ENCODE peak calls at places on chromosome 4, in four cellular contexts. J is aorta; O is colonic mucosa; A is CD8-positive, alpha-beta T cell. P is an unnamed sample.

GRCh38 chr4:183738081-183738673 is 79.1 kb downstream of the TRAPPC11 start:
- DNase-seq in A (no peak), O (no peak), J (no peak), P (no peak)

GRCh38 chr4:146338512-146338911 is 124.2 kb downstream of the REELD1 start:
- DNase-seq in A (no peak), J (no peak), O (no peak), P (no peak)

GRCh38 chr4:182219400-182219799 is 23.8 kb upstream of the TENM3 start:
- DNase-seq in O (no peak), A (no peak), J (no peak), P (no peak)

GRCh38 chr4:19095491-19096046 is 1074.0 kb upstream of the LCORL start:
- DNase-seq in O (no peak), A (no peak), J (no peak), P (no peak)

GRCh38 chr4:100736651-100737450 is 219.0 kb upstream of the EMCN start:
- DNase-seq in A (no peak), O (no peak), J (no peak), P (peak)

GRCh38 chr4:53601251-53601764 is 10.0 kb upstream of the LNX1 start:
- DNase-seq in O (peak), J (no peak), A (no peak), P (peak)

GRCh38 chr4:186021461-186022167 is 47.3 kb upstream of the TLR3 start:
- DNase-seq in J (no peak), O (no peak), A (no peak), P (no peak)

GRCh38 chr4:108135549-108136209 is 33.1 kb downstream of the LEF1 start:
- DNase-seq in J (no peak), O (no peak), A (no peak), P (no peak)

GRCh38 chr4:8277356-8278008 is 7.9 kb downstream of the HTRA3 start:
- DNase-seq in A (no peak), O (no peak), J (peak), P (no peak)

GRCh38 chr4:8274772-8275241 is 5.3 kb downstream of the HTRA3 start:
- DNase-seq in A (no peak), O (peak), J (peak), P (peak)

GRCh38 chr4:8274066-8274652 is 4.6 kb downstream of the HTRA3 start:
- DNase-seq in A (no peak), O (no peak), J (no peak), P (no peak)

GRCh38 chr4:8276358-8277240 is 7.0 kb downstream of the HTRA3 start:
- DNase-seq in A (no peak), J (peak), O (no peak), P (no peak)

GRCh38 chr4:8275511-8275910 is 6.0 kb downstream of the HTRA3 start:
- DNase-seq in J (no peak), A (no peak), O (no peak), P (no peak)
- H3K27ac ChIP-seq in J (no peak), A (no peak), O (no peak), P (no peak)

GRCh38 chr4:92522371-92522770 is 218.6 kb downstream of the GRID2 start:
- DNase-seq in A (no peak), O (no peak), J (no peak), P (no peak)
- H3K4me3 ChIP-seq in A (no peak), O (no peak), J (no peak), P (no peak)

DNA sequence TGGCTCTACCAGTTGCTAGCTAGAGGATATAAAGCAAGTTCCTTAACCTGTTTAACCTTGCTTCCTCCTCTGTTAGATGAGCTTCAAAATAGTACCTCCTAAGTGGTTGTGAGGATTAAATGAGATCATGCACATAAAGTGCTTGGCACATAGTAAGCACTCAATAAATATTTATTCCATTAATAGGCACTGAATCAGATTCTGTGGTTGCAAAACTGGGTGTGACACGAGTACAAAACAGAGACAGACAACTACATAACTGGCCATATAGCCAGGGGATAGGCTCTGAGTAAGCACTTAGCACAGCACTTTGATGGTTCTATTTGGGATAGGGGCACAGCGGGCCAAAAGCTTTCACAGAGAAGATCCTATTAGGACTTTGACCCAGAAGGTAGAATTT is 150.3 kb downstream of the RELL1 start:
- DNase-seq in O (no peak), A (no peak), J (no peak), P (no peak)
- H3K27ac ChIP-seq in O (no peak), A (no peak), J (no peak), P (no peak)

DNA sequence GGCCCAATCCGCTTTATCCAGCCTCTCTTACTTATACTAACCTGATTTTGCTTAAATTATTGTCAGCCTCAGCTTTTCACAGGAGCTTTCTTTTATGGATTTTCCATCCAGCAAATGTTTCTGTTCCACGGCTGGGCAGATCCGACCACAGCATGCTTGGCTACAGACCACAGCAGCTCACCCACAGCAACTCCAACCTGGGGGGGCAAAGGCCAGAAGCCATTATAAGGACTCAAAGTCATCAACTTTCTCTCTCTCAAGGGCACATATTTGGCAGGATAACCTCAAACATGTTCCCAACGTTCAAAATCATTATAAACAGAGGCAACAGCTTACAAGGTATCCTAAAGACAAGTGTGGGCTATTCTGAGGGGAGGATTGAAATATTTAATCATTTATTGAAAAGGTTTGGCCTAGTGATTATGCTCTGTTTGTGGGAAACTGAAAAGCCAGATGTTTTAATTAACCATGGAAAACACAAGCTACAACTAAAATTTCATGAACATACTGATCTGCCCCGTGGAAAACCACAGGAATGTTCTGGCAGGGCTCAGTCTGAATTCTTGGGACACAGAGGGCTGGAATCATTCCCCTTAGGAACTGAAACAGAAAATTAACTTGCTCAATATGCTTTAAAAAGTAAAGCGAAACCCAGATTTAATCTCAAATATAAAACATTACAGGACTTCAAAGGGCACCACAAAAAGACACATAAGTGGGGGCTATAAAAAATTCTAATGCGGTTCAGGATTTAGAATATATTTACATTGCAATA is 71.2 kb downstream of the APBB2 start:
- DNase-seq in O (no peak), J (no peak), A (no peak), P (peak)
- H3K4me3 ChIP-seq in O (no peak), J (no peak), A (no peak), P (peak)

GRCh38 chr4:148052448-148052847 is 320.6 kb downstream of the ARHGAP10 start:
- DNase-seq in A (peak), O (no peak), J (no peak), P (no peak)

GRCh38 chr4:148053298-148054003 is 321.6 kb downstream of the ARHGAP10 start:
- DNase-seq in J (no peak), A (no peak), O (no peak), P (peak)

GRCh38 chr4:148055844-148056243 is 324.0 kb downstream of the ARHGAP10 start:
- DNase-seq in J (no peak), O (no peak), A (no peak), P (no peak)

GRCh38 chr4:148054275-148054674 is 322.4 kb downstream of the ARHGAP10 start:
- DNase-seq in O (peak), J (no peak), A (no peak), P (peak)

DNA sequence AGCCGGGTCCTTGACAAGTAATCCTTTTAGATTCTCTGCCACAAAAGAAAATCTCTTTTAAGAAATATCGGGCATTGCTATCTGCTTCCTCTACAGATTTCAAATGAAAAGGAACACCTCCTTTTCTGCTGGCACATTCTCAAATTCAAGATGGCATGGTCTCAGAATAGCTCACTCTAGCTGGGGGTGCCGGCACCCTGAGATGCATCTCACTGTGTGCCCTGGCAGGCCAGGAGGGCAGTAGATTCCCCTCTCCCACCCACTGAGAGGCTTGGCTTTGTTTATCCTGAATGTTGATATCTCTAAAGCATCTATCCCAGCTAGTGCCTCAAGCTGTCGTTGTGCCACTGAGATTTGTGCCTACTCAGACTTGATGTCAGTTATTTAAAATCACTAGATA is 319.5 kb downstream of the ARHGAP10 start:
- DNase-seq in J (no peak), O (no peak), A (no peak), P (no peak)
- H3K27ac ChIP-seq in J (no peak), O (no peak), A (peak), P (no peak)

GRCh38 chr4:2842667-2843022 is 999 bp upstream of the ADD1 start:
- DNase-seq in O (no peak), A (no peak), J (no peak), P (no peak)
- H3K4me3 ChIP-seq in O (peak), A (peak), J (no peak), P (peak)

DNA sequence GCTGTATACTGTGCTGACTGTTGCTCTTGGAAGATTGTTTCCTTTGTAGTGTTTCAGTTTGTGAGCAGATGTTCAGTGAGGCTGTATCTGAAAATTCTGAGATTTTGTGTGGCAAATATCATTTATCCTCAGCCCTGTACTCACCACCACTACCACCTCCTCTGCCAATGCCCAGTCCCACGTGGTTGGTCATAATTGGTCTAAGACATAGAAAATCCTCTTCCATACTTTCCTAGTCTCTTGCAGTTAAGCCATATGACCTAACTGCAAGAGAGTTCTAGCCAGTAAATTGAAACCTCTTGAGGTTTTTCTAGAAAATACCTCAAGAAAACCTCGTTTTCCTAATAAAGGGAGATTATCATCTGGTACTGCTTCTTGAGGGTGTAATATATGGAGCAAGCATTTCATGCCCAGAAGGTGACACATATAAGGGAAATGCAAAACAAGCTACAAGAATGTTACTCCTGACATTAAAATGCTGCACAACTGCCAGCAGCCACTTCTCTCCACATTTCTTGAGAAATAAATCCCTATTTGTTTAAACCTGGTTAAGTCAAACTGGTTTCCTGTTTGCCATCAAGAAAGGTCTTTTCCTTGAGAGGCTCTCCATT is 32.8 kb downstream of the ABCE1 start:
- DNase-seq in O (no peak), J (no peak), A (no peak), P (no peak)
- H3K27ac ChIP-seq in O (no peak), J (peak), A (no peak), P (no peak)

GRCh38 chr4:168831919-168832745 is 177.9 kb downstream of the CBR4 start:
- DNase-seq in J (peak), O (peak), A (peak), P (peak)

GRCh38 chr4:168832746-168833575 is 177.1 kb downstream of the CBR4 start:
- DNase-seq in O (peak), A (no peak), J (peak), P (peak)

GRCh38 chr4:168836482-168836881 is 173.6 kb downstream of the CBR4 start:
- DNase-seq in O (no peak), A (no peak), J (no peak), P (no peak)

GRCh38 chr4:168837922-168838321 is 172.1 kb downstream of the CBR4 start:
- DNase-seq in J (no peak), A (no peak), O (no peak), P (no peak)

DNA sequence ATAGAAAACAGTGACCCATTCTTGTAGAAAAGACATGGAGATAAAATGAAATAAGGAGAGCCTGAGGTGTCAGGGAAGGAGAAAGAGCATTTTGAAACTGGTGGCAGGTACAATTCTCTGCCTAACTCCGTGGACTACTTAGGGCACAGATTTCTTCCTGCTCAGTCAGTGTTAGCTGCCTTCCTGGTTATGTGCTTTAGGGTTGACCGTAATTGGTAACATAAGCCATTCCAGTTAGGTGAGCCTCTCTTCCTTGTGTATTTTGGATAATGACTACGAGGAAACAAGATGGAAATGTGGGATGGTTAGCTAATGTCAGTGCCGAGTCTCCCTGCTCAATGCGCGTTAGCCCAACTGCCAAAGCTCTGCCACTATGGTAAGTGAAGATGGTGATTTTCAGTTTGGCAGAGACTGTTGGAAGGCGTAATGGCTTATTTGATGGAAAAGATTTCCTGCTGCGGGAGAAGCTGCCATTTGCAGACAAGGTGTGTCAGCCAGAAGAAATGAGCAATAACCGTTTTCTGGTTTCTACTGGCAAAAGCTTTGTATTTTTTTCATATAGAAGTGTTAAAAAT is 174.1 kb downstream of the CBR4 start:
- DNase-seq in J (no peak), O (no peak), A (no peak), P (no peak)
- H3K4me3 ChIP-seq in J (peak), O (no peak), A (no peak), P (no peak)

DNA sequence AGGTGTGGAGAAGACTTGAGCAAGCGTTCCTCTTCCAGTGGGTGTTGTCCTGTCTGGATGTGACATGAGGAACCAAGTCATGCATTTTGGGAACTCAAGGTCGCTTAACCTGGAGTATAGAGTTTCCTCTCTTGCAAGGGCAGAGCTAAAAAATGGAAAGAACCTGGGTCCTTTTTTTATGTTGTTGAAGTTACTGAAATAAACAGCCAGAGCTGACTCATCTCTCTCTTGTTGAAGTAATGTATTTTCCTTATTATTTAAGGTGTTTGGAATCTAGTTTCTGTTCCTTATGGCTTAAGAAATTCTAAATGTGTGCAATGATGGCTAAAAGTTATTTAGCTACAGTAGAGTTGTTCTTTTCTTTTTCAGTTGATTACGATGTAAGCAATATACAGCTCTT is 314.5 kb downstream of the CAMK2D start:
- DNase-seq in A (no peak), J (no peak), O (no peak), P (no peak)
- H3K27ac ChIP-seq in A (no peak), J (no peak), O (peak), P (peak)

GRCh38 chr4:45646885-45647598 is 476.8 kb downstream of the GABRG1 start:
- DNase-seq in J (no peak), A (no peak), O (no peak), P (no peak)
- H3K4me3 ChIP-seq in J (no peak), A (no peak), O (peak), P (no peak)

P was measured in SJCRH30.